ENCODE peak calls at places on chromosome 9, in four cellular contexts. One of them, this sample, is unnamed.
A peak's percentile ranks its signal among the peaks of the same experiment; 100 is the strongest.

GRCh38 chr9:80004687-80005086 is 432.9 kb downstream of the TLE4 start:
- DNase-seq in T-helper 9 cell: no peak
- DNase-seq in NCI-H1105 treated with DMSO at 0.1 percent for 48 hours: no peak
- DNase-seq in tibial nerve: no peak
- DNase-seq in this sample: no peak

GRCh38 chr9:7284117-7284516 is 515.5 kb downstream of the DMAC1 start:
- DNase-seq in T-helper 9 cell: no peak
- DNase-seq in NCI-H1105 treated with DMSO at 0.1 percent for 48 hours: no peak
- DNase-seq in tibial nerve: no peak
- DNase-seq in this sample: no peak

GRCh38 chr9:134983094-134983493 is 65.4 kb upstream of the FCN1 start:
- DNase-seq in T-helper 9 cell: no peak
- DNase-seq in NCI-H1105 treated with DMSO at 0.1 percent for 48 hours: no peak
- DNase-seq in tibial nerve: no peak
- DNase-seq in this sample: peak; percentile 51

GRCh38 chr9:131733601-131734061 is 6.2 kb downstream of the RAPGEF1 start:
- DNase-seq in T-helper 9 cell: peak; percentile 40
- DNase-seq in NCI-H1105 treated with DMSO at 0.1 percent for 48 hours: no peak
- DNase-seq in tibial nerve: no peak
- DNase-seq in this sample: no peak

GRCh38 chr9:89437772-89438171 is 60.1 kb downstream of the SEMA4D start:
- DNase-seq in T-helper 9 cell: no peak
- DNase-seq in NCI-H1105 treated with DMSO at 0.1 percent for 48 hours: no peak
- DNase-seq in tibial nerve: no peak
- DNase-seq in this sample: no peak

GRCh38 chr9:132472199-132472598 is 62.2 kb downstream of the CFAP77 start:
- DNase-seq in T-helper 9 cell: no peak
- DNase-seq in NCI-H1105 treated with DMSO at 0.1 percent for 48 hours: peak; percentile 76
- DNase-seq in tibial nerve: no peak
- DNase-seq in this sample: no peak

GRCh38 chr9:133351908-133352634 is 4.1 kb downstream of the RPL7A start:
- DNase-seq in T-helper 9 cell: no peak
- DNase-seq in NCI-H1105 treated with DMSO at 0.1 percent for 48 hours: no peak
- DNase-seq in tibial nerve: no peak
- DNase-seq in this sample: no peak

GRCh38 chr9:135584371-135584770 is 22.8 kb downstream of the PAEP start:
- DNase-seq in T-helper 9 cell: no peak
- DNase-seq in NCI-H1105 treated with DMSO at 0.1 percent for 48 hours: no peak
- DNase-seq in tibial nerve: no peak
- DNase-seq in this sample: no peak

GRCh38 chr9:4750021-4750673 is 9.1 kb upstream of the AK3 start:
- DNase-seq in T-helper 9 cell: no peak
- DNase-seq in NCI-H1105 treated with DMSO at 0.1 percent for 48 hours: peak; percentile 24
- DNase-seq in tibial nerve: no peak
- DNase-seq in this sample: no peak

GRCh38 chr9:27503623-27504022 is 20.5 kb upstream of the IFNK start:
- DNase-seq in T-helper 9 cell: no peak
- DNase-seq in NCI-H1105 treated with DMSO at 0.1 percent for 48 hours: no peak
- DNase-seq in tibial nerve: no peak
- DNase-seq in this sample: no peak

GRCh38 chr9:132411091-132411508 is 1.1 kb downstream of the CFAP77 start:
- DNase-seq in T-helper 9 cell: peak; percentile 61
- DNase-seq in NCI-H1105 treated with DMSO at 0.1 percent for 48 hours: peak; percentile 86
- DNase-seq in tibial nerve: no peak
- DNase-seq in this sample: no peak

GRCh38 chr9:134475051-134475790 is 149.0 kb downstream of the RXRA start:
- DNase-seq in T-helper 9 cell: no peak
- DNase-seq in NCI-H1105 treated with DMSO at 0.1 percent for 48 hours: no peak
- DNase-seq in tibial nerve: peak; percentile 72
- DNase-seq in this sample: peak; percentile 88

GRCh38 chr9:117771162-117771561 is 67.0 kb downstream of the TLR4 start:
- DNase-seq in T-helper 9 cell: no peak
- DNase-seq in NCI-H1105 treated with DMSO at 0.1 percent for 48 hours: peak; percentile 66
- DNase-seq in tibial nerve: no peak
- DNase-seq in this sample: no peak

GRCh38 chr9:135678236-135679017 is 15.3 kb downstream of the LCN9 start:
- DNase-seq in T-helper 9 cell: no peak
- DNase-seq in NCI-H1105 treated with DMSO at 0.1 percent for 48 hours: no peak
- DNase-seq in tibial nerve: no peak
- DNase-seq in this sample: no peak

GRCh38 chr9:16337322-16338029 is 533.0 kb downstream of the BNC2 start:
- DNase-seq in T-helper 9 cell: no peak
- DNase-seq in NCI-H1105 treated with DMSO at 0.1 percent for 48 hours: no peak
- DNase-seq in tibial nerve: no peak
- DNase-seq in this sample: no peak